ENCODE peak calls at places on chromosomes 4 and X, in five cellular contexts. Y is activated T-helper 9 cell treated with anti-CD3 and anti-CD28 coated beads, Interleukin-2, amount 50 U/mL, for 16 hours; E is effector memory CD4-positive, alpha-beta T cell; R is thoracic aorta; U is fibroblast of lung. J is an unnamed sample.
A peak's percentile ranks its signal among the peaks of the same experiment; 100 is the strongest.

GRCh38 chr4:173208420-173208819 is 39.8 kb downstream of the GALNT7 start:
- DNase-seq in Y (no peak), E (no peak), R (no peak), U (no peak), J (no peak)

GRCh38 chrX:4091046-4091760 is 377.8 kb upstream of the PRKX start:
- DNase-seq in Y (no peak), E (no peak), R (no peak), U (no peak), J (no peak)

GRCh38 chr4:74447636-74448233 is 2.8 kb downstream of the AREG start:
- DNase-seq in Y (no peak), E (no peak), R (no peak), U (peak; percentile 62), J (no peak)

GRCh38 chr4:82429728-82430192 is 502 bp downstream of the HNRNPDL start:
- DNase-seq in Y (no peak), E (no peak), R (no peak), U (peak; percentile 48), J (no peak)

GRCh38 chrX:40433160-40433559 is 147.6 kb upstream of the ATP6AP2 start:
- DNase-seq in Y (no peak), E (no peak), R (no peak), U (no peak), J (no peak)

GRCh38 chr4:140240237-140240636 is 86.3 kb upstream of the MAML3 start:
- DNase-seq in Y (no peak), E (no peak), R (no peak), U (no peak), J (no peak)

GRCh38 chr4:3136454-3136853 is 62.0 kb downstream of the HTT start:
- DNase-seq in Y (no peak), E (no peak), R (no peak), U (peak; percentile 42), J (no peak)

GRCh38 chr4:62225972-62226371 is 1025.8 kb downstream of the ADGRL3 start:
- DNase-seq in Y (no peak), E (no peak), R (no peak), U (peak; percentile 1), J (no peak)

GRCh38 chrX:22399793-22400192 is 127.1 kb downstream of the CBLL2 start:
- DNase-seq in Y (no peak), E (no peak), R (no peak), U (peak; percentile 38), J (no peak)

GRCh38 chrX:105331244-105331643 is 110.8 kb upstream of the TEX13A start:
- DNase-seq in Y (no peak), E (no peak), R (no peak), U (peak; percentile 87), J (no peak)

GRCh38 chr4:18445110-18445509 is 423.6 kb upstream of the LCORL start:
- DNase-seq in Y (no peak), E (no peak), R (no peak), U (no peak), J (no peak)

GRCh38 chrX:16826207-16826606 is 39.9 kb downstream of the TXLNG start:
- DNase-seq in Y (no peak), E (no peak), R (no peak), U (peak; percentile 62), J (no peak)

GRCh38 chr4:120922390-120923200 is at the start of gene PRDM5:
- DNase-seq in Y (no peak), E (no peak), R (peak; percentile 11), U (peak; percentile 71), J (no peak)

GRCh38 chr4:112923514-112923913 is 125.9 kb upstream of the ANK2 start:
- DNase-seq in Y (no peak), E (no peak), R (no peak), U (no peak), J (no peak)

GRCh38 chr4:7326693-7327340 is 107.9 kb downstream of the PSAPL1 start:
- DNase-seq in Y (no peak), E (no peak), R (no peak), U (no peak), J (no peak)

GRCh38 chr4:1047976-1048780 is 36.8 kb downstream of the FGFRL1 start:
- DNase-seq in Y (no peak), E (no peak), R (no peak), U (no peak), J (no peak)

GRCh38 chrX:139932077-139932900 is 564 bp downstream of the ATP11C start:
- DNase-seq in Y (peak; percentile 19), E (peak; percentile 25), R (no peak), U (peak; percentile 30), J (no peak)

GRCh38 chr4:169249214-169249973 is 21.4 kb downstream of the SH3RF1 start:
- DNase-seq in Y (no peak), E (no peak), R (no peak), U (peak; percentile 55), J (no peak)

GRCh38 chr4:183229397-183229796 is 90.7 kb downstream of the CLDN22 start:
- DNase-seq in Y (no peak), E (no peak), R (no peak), U (no peak), J (no peak)

GRCh38 chr4:127586922-127587571 is 45.7 kb upstream of the INTU start:
- DNase-seq in Y (no peak), E (no peak), R (no peak), U (peak; percentile 51), J (no peak)

GRCh38 chr4:5707366-5708133 is 809 bp downstream of the EVC2 start:
- DNase-seq in Y (no peak), E (no peak), R (no peak), U (peak; percentile 15), J (no peak)

GRCh38 chr4:21948347-21949072 is at the start of gene KCNIP4:
- DNase-seq in Y (no peak), E (no peak), R (no peak), U (peak; percentile 27), J (no peak)

GRCh38 chrX:23246001-23246400 is 88.6 kb upstream of the PTCHD1 start:
- DNase-seq in Y (no peak), E (no peak), R (no peak), U (peak; percentile 69), J (no peak)

GRCh38 chr4:56261027-56261426 is 126.3 kb downstream of the AASDH start:
- DNase-seq in Y (peak; percentile 21), E (no peak), R (no peak), U (no peak), J (peak; percentile 47)

GRCh38 chr4:157013656-157014055 is 42.1 kb upstream of the PDGFC start:
- DNase-seq in Y (no peak), E (no peak), R (no peak), U (no peak), J (no peak)

GRCh38 chr4:40669504-40669903 is 39.8 kb upstream of the RBM47 start:
- DNase-seq in Y (peak; percentile 3), E (no peak), R (no peak), U (no peak), J (no peak)

GRCh38 chr4:69881173-69881773 is 21.3 kb upstream of the SULT1E1 start:
- DNase-seq in Y (no peak), E (no peak), R (no peak), U (peak; percentile 77), J (no peak)

GRCh38 chr4:86453044-86453501 is 93.2 kb upstream of the MAPK10 start:
- DNase-seq in Y (no peak), E (no peak), R (no peak), U (peak; percentile 93), J (no peak)

GRCh38 chr4:83629945-83630684 is 94.2 kb downstream of the GPAT3 start:
- DNase-seq in Y (no peak), E (no peak), R (no peak), U (peak; percentile 68), J (no peak)

GRCh38 chr4:89572224-89572858 is 264.6 kb downstream of the SNCA start:
- DNase-seq in Y (no peak), E (no peak), R (no peak), U (no peak), J (no peak)

GRCh38 chr4:7872264-7872771 is 67.3 kb downstream of the AFAP1 start:
- DNase-seq in Y (no peak), E (no peak), R (no peak), U (peak; percentile 97), J (no peak)

GRCh38 chrX:9310596-9310995 is 154.3 kb upstream of the TBL1X start:
- DNase-seq in Y (no peak), E (no peak), R (no peak), U (no peak), J (no peak)

GRCh38 chrX:150587585-150588503 is 19.4 kb downstream of the MTM1 start:
- DNase-seq in Y (peak; percentile 13), E (peak; percentile 11), R (no peak), U (peak; percentile 41), J (no peak)

GRCh38 chr4:665381-665750 is 8.7 kb downstream of the ATP5ME start:
- DNase-seq in Y (no peak), E (no peak), R (no peak), U (no peak), J (no peak)

GRCh38 chrX:97315939-97316338 is 432.2 kb downstream of the RPA4 start:
- DNase-seq in Y (no peak), E (no peak), R (no peak), U (no peak), J (no peak)

GRCh38 chrX:103585421-103586313 is at the start of gene TCEAL4:
- DNase-seq in Y (peak; percentile 31), E (no peak), R (no peak), U (peak; percentile 23), J (no peak)

J was measured in esophagus muscularis mucosa.